ENCODE peak calls at places on chromosomes 11 and 22, in four cellular contexts. U is left colon, Q is ovary, H is brain microvascular endothelial cell. K is an unnamed sample.

GRCh38 chr11:77542296-77542695 is 47.5 kb upstream of the AQP11 start:
- DNase-seq in H (peak; percentile 45), Q (no peak), U (no peak), K (no peak)

GRCh38 chr22:19840955-19841640 is 13.6 kb downstream of the GNB1L start:
- DNase-seq in U (no peak), Q (no peak), H (no peak), K (no peak)

GRCh38 chr11:22802861-22803260 is 26.7 kb downstream of the SVIP start:
- DNase-seq in Q (no peak), U (no peak), H (no peak), K (no peak)

GRCh38 chr11:121886005-121886739 is 229.8 kb downstream of the BLID start:
- DNase-seq in U (peak; percentile 9), H (no peak), Q (peak; percentile 74), K (no peak)

GRCh38 chr22:28900379-28900778 is 17.0 kb downstream of the ZNRF3 start:
- DNase-seq in Q (no peak), U (no peak), H (no peak), K (no peak)

GRCh38 chr11:64164392-64165312 is 1.3 kb downstream of the MACROD1 start:
- DNase-seq in Q (peak; percentile 57), U (peak; percentile 43), H (no peak), K (peak; percentile 31)

GRCh38 chr11:104772806-104773241 is 125.4 kb downstream of the CASP12 start:
- DNase-seq in H (peak; percentile 94), U (no peak), Q (no peak), K (no peak)

GRCh38 chr11:70319694-70320093 is 49.2 kb downstream of the PPFIA1 start:
- DNase-seq in U (no peak), Q (no peak), H (no peak), K (no peak)

GRCh38 chr22:39727541-39727940 is 157.0 kb downstream of the CACNA1I start:
- DNase-seq in H (peak; percentile 3), Q (no peak), U (no peak), K (no peak)

K was measured in prostate gland.